ENCODE peak calls at places on chromosome 11, in five cellular contexts. F, J, E, U and Y are unnamed samples.

GRCh38 chr11:73330569-73331093 is 22.6 kb downstream of the ARHGEF17 start:
- DNase-seq in E (peak), F (no peak), U (no peak), J (no peak), Y (no peak)

GRCh38 chr11:34588023-34588422 is 32.9 kb upstream of the EHF start:
- DNase-seq in J (no peak), U (no peak), E (no peak), F (no peak), Y (no peak)

GRCh38 chr11:134346101-134346975 is 14.6 kb downstream of the GLB1L2 start:
- DNase-seq in J (no peak), U (no peak), F (no peak), E (no peak), Y (no peak)

GRCh38 chr11:39732002-39732401 is 1727.5 kb downstream of the LRRC4C start:
- DNase-seq in E (no peak), F (no peak), J (no peak), U (no peak), Y (no peak)

GRCh38 chr11:97761175-97761574 is 1259.6 kb upstream of the CNTN5 start:
- DNase-seq in J (no peak), U (no peak), E (no peak), F (no peak), Y (no peak)

GRCh38 chr11:61485080-61485479 is 23.5 kb upstream of the LRRC10B start:
- DNase-seq in F (no peak), E (no peak), U (no peak), J (no peak), Y (no peak)

GRCh38 chr11:62504158-62504973 is 42.2 kb downstream of the AHNAK start:
- DNase-seq in J (no peak), E (no peak), F (no peak), U (no peak), Y (no peak)

GRCh38 chr11:31827458-31828206 is 16.5 kb upstream of the PAX6 start:
- DNase-seq in E (no peak), J (peak), F (no peak), U (no peak), Y (no peak)

GRCh38 chr11:72075109-72075508 is 5.2 kb downstream of the NUMA1 start:
- DNase-seq in U (no peak), F (peak), E (no peak), J (no peak), Y (no peak)
- TF ChIP-seq CTCF in U (peak), F (peak), E (no peak), J (peak), Y (no peak)

DNA sequence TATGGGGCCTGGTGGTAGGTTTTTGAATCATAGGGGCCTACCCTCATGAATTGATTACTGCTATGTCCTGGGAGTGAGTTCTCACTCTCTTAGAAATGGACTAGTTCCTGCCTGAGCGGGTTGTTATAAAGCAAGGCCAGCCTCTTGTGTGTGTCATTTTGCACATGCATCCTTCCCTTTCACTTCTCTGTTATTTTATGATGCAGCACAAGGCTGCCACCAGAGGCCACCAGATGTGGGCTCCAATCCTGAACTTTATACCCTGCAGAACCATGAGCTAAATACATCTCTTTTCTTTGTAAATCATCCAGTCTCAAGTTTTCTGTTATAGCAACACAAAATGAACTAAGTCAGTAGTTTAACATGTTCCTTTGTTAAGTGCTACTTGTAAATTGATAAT is 251.4 kb downstream of the BLID start:
- DNase-seq in E (no peak), F (no peak), U (no peak), J (no peak), Y (no peak)
- TF ChIP-seq CTCF in E (no peak), F (no peak), U (no peak), J (no peak), Y (no peak)

GRCh38 chr11:48019597-48019996 is 39.2 kb downstream of the PTPRJ start:
- DNase-seq in U (no peak), E (no peak), J (no peak), F (no peak), Y (no peak)

GRCh38 chr11:48018561-48019229 is 38.3 kb downstream of the PTPRJ start:
- DNase-seq in F (no peak), E (no peak), U (no peak), J (no peak), Y (no peak)

GRCh38 chr11:48022445-48022844 is 42.1 kb downstream of the PTPRJ start:
- DNase-seq in J (no peak), U (no peak), F (no peak), E (no peak), Y (no peak)

GRCh38 chr11:48019230-48019584 is 38.8 kb downstream of the PTPRJ start:
- DNase-seq in F (no peak), J (no peak), E (no peak), U (no peak), Y (no peak)

GRCh38 chr11:48020092-48020755 is 39.9 kb downstream of the PTPRJ start:
- DNase-seq in E (no peak), F (peak), U (no peak), J (peak), Y (no peak)
- TF ChIP-seq CTCF in E (no peak), F (no peak), U (no peak), J (no peak), Y (no peak)

GRCh38 chr11:94895451-94895850 is 77.9 kb downstream of the CWC15 start:
- DNase-seq in E (peak), F (peak), J (no peak), U (no peak), Y (no peak)

GRCh38 chr11:94895971-94896370 is 77.4 kb downstream of the CWC15 start:
- DNase-seq in J (no peak), U (no peak), F (peak), E (peak), Y (no peak)

GRCh38 chr11:94897330-94897768 is 76.0 kb downstream of the CWC15 start:
- DNase-seq in E (peak), F (peak), J (peak), U (peak), Y (peak)
- TF ChIP-seq CTCF in E (peak), F (peak), J (peak), U (peak), Y (peak)